ENCODE peak calls at places on chromosomes 6 and 20, in nine cellular contexts. A is neural crest cell, O is mesothelial cell of epicardium, R is endodermal cell, G is fibroblast of pulmonary artery, Q is bronchial epithelial cell, J is IMR-90, I is HCT116, H is hepatocyte. V is an unnamed sample.

GRCh38 chr20:47719211-47719610 is 66.1 kb downstream of the SULF2 start:
- DNase-seq in A (no peak), O (no peak), R (no peak), G (no peak), Q (no peak), J (no peak), I (no peak), H (no peak), V (no peak)

GRCh38 chr6:113015249-113015648 is 668.1 kb downstream of the RFPL4B start:
- DNase-seq in A (no peak), O (no peak), R (no peak), G (peak), Q (peak), J (peak), I (no peak), H (no peak), V (no peak)

GRCh38 chr20:41232971-41233926 is 84.3 kb downstream of the ZHX3 start:
- DNase-seq in A (no peak), O (no peak), R (no peak), G (peak), Q (peak), J (peak), I (no peak), H (peak), V (no peak)

GRCh38 chr20:62768815-62769287 is 27.4 kb upstream of the MRGBP start:
- DNase-seq in A (no peak), O (peak), R (no peak), G (peak), Q (no peak), J (peak), I (no peak), H (peak), V (no peak)

GRCh38 chr6:137283940-137284910 is 65.0 kb upstream of the IFNGR1 start:
- DNase-seq in A (no peak), O (no peak), R (no peak), G (no peak), Q (peak), J (peak), I (no peak), H (no peak), V (no peak)

GRCh38 chr6:97497713-97498331 is 214.8 kb upstream of the MMS22L start:
- DNase-seq in A (peak), O (peak), R (peak), G (peak), Q (peak), J (peak), I (peak), H (peak), V (no peak)

GRCh38 chr20:25254986-25255680 is 7.2 kb downstream of the PYGB start:
- DNase-seq in A (no peak), O (no peak), R (peak), G (no peak), Q (no peak), J (no peak), I (no peak), H (no peak), V (no peak)

GRCh38 chr6:17600527-17601388 is 656 bp downstream of the FAM8A1 start:
- DNase-seq in A (peak), O (peak), R (peak), G (peak), Q (peak), J (peak), I (no peak), H (peak), V (peak)

GRCh38 chr6:139330271-139330670 is 38.5 kb upstream of the TXLNB start:
- DNase-seq in A (no peak), O (no peak), R (no peak), G (no peak), Q (no peak), J (no peak), I (no peak), H (no peak), V (no peak)

GRCh38 chr6:113076116-113076515 is 729.0 kb downstream of the RFPL4B start:
- DNase-seq in A (no peak), O (no peak), R (no peak), G (no peak), Q (no peak), J (no peak), I (no peak), H (no peak), V (no peak)

GRCh38 chr6:88815491-88815890 is 147.9 kb downstream of the RNGTT start:
- DNase-seq in A (no peak), O (no peak), R (no peak), G (no peak), Q (no peak), J (no peak), I (no peak), H (no peak), V (no peak)

GRCh38 chr6:29524444-29524843 is 35.1 kb downstream of the UBD start:
- DNase-seq in A (no peak), O (no peak), R (no peak), G (no peak), Q (no peak), J (no peak), I (no peak), H (no peak), V (no peak)

GRCh38 chr20:64003970-64004725 is 23.2 kb downstream of the PRPF6 start:
- DNase-seq in A (no peak), O (no peak), R (no peak), G (no peak), Q (no peak), J (no peak), I (no peak), H (no peak), V (no peak)

GRCh38 chr6:122788208-122788607 is 850 bp upstream of the SMPDL3A start:
- DNase-seq in A (no peak), O (no peak), R (peak), G (no peak), Q (no peak), J (no peak), I (no peak), H (no peak), V (no peak)

GRCh38 chr20:58131581-58132142 is 96.8 kb downstream of the ANKRD60 start:
- DNase-seq in A (no peak), O (no peak), R (no peak), G (peak), Q (peak), J (peak), I (peak), H (no peak), V (no peak)

GRCh38 chr6:24704468-24704867 is 14.5 kb downstream of the C6orf62 start:
- DNase-seq in A (no peak), O (no peak), R (no peak), G (no peak), Q (no peak), J (no peak), I (no peak), H (no peak), V (no peak)

GRCh38 chr6:3482869-3483268 is 26.0 kb upstream of the SLC22A23 start:
- DNase-seq in A (no peak), O (no peak), R (peak), G (no peak), Q (no peak), J (no peak), I (no peak), H (no peak), V (no peak)

GRCh38 chr20:2301164-2301622 is 5.4 kb downstream of the TGM3 start:
- DNase-seq in A (no peak), O (no peak), R (no peak), G (peak), Q (no peak), J (no peak), I (no peak), H (peak), V (no peak)

GRCh38 chr6:82249381-82250253 is 2.1 kb upstream of the IBTK start:
- DNase-seq in A (no peak), O (no peak), R (no peak), G (no peak), Q (peak), J (no peak), I (no peak), H (no peak), V (no peak)

GRCh38 chr6:144377586-144377985 is 92.5 kb downstream of the UTRN start:
- DNase-seq in A (no peak), O (no peak), R (no peak), G (peak), Q (peak), J (peak), I (no peak), H (no peak), V (no peak)

GRCh38 chr6:45927421-45928234 is 88.0 kb downstream of the CLIC5 start:
- DNase-seq in A (no peak), O (no peak), R (peak), G (no peak), Q (no peak), J (no peak), I (no peak), H (peak), V (no peak)

GRCh38 chr6:10659697-10660348 is 34.6 kb downstream of the C6orf52 start:
- DNase-seq in A (peak), O (no peak), R (peak), G (no peak), Q (no peak), J (no peak), I (no peak), H (peak), V (no peak)

GRCh38 chr6:107957165-107957908 is 671 bp downstream of the SEC63 start:
- DNase-seq in A (peak), O (peak), R (peak), G (peak), Q (peak), J (peak), I (no peak), H (peak), V (peak)

GRCh38 chr6:31378721-31379103 is 21.7 kb upstream of the HLA-B start:
- DNase-seq in A (no peak), O (no peak), R (no peak), G (no peak), Q (no peak), J (no peak), I (no peak), H (no peak), V (no peak)
- TF ChIP-seq CTCF in A (no peak), O (no peak), R (no peak), G (no peak), Q (no peak), J (no peak), I (no peak), H (no peak), V (no peak)

DNA sequence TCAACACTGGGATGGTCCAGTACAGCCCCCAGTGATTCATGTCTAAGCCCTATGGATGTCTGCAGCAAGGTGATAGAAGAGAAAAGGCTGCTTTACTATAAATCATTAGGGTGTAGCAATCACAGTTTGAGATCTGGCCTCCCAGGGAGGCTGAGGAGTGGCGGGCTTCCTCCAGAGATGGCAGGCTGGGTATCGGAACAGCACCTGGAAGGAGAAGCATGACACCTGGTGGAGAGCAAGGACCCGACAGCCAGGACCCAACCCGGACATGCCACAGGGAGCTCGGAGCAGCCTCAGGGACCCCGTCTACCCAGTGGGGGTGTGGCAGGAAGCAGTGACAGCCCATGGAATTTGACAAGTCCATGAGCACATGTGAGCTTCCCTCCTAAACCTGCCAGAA is 114.8 kb upstream of the CD93 start:
- DNase-seq in A (no peak), O (no peak), R (peak), G (peak), Q (peak), J (peak), I (peak), H (peak), V (no peak)
- TF ChIP-seq CTCF in A (peak), O (peak), R (peak), G (peak), Q (peak), J (peak), I (peak), H (peak), V (no peak)

DNA sequence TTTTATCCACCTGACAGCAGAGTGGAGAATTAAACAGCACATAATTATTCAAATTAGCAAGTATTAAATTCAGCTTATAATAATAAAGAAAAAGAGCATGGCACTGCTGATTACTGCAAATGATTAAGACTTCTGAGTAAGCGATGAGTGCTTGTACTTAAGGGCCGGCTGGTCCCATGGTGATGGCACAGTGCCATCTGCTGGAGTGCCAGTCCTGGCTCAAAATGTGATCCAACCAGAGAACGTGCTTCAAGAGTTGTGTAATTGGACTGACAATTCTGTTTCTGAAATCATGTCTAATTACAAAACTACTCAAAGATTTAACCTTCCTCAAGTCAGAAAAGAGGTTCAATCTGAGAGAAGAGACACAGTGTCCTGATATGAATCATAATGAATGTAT is 181.6 kb upstream of the RGS17 start:
- DNase-seq in A (peak), O (no peak), R (peak), G (peak), Q (peak), J (peak), I (peak), H (peak), V (no peak)
- TF ChIP-seq CTCF in A (peak), O (no peak), R (peak), G (peak), Q (peak), J (peak), I (peak), H (peak), V (peak)

GRCh38 chr6:26205161-26205624 is 118.0 kb downstream of the HFE start:
- DNase-seq in A (peak), O (no peak), R (peak), G (peak), Q (peak), J (peak), I (peak), H (peak), V (peak)

GRCh38 chr6:26202201-26202611 is 115.0 kb downstream of the HFE start:
- DNase-seq in A (no peak), O (no peak), R (peak), G (no peak), Q (no peak), J (no peak), I (no peak), H (no peak), V (no peak)

GRCh38 chr6:26202811-26203583 is 115.8 kb downstream of the HFE start:
- DNase-seq in A (no peak), O (no peak), R (peak), G (no peak), Q (no peak), J (no peak), I (no peak), H (no peak), V (no peak)

GRCh38 chr6:26205625-26206574 is 118.7 kb downstream of the HFE start:
- DNase-seq in A (peak), O (no peak), R (peak), G (peak), Q (peak), J (peak), I (peak), H (no peak), V (no peak)

DNA sequence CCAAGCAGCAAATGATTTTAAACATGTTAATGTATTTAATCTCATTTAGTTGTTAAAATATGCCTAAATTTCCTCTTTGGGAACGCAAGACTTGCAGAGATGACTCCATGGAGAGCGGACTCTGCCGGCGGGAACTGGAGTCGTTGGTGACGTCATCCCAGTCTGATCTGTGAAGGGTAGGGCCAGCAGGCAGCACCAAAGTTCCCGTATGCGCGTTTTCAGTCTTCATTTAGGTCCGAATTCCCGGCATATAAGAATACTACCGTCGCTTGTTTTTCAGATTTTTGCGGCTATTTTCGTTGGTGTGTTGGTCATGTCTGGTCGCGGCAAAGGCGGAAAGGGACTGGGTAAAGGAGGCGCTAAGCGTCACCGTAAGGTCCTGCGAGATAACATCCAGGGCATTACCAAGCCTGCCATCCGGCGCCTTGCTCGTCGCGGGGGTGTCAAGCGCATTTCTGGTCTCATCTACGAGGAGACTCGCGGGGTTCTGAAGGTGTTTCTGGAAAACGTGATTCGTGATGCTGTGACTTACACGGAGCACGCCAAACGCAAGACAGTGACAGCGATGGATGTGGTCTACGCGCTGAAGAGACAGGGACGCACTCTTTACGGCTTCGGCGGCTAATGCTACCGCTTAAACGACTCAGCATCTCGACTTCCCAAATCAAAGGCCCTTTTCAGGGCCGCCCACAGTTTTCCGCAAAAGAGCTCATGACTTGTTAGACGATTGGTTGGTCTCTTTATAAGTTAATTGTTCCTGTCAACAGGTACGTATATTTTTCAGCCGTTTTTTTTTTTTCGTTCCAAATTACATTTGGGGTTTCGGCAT is 117.3 kb downstream of the HFE start:
- DNase-seq in A (peak), O (peak), R (peak), G (peak), Q (peak), J (peak), I (peak), H (peak), V (peak)
- TF ChIP-seq CTCF in A (peak), O (no peak), R (peak), G (peak), Q (peak), J (peak), I (peak), H (peak), V (peak)